ENCODE peak calls at places on chromosome 9, in ten cellular contexts. A is body of pancreas; H is ovary; D is heart right ventricle; B is left ventricle myocardium inferior; W is prostate gland; O is tibial nerve; M is kidney; T is effector memory CD4-positive, alpha-beta T cell; Y is cardiac muscle cell. P is an unnamed sample.

GRCh38 chr9:14424983-14425382 is 111.0 kb upstream of the NFIB start:
- DNase-seq in M (no peak), T (no peak), O (no peak), A (no peak), Y (peak; percentile 55), W (no peak), H (no peak), B (no peak), D (no peak), P (no peak)

GRCh38 chr9:121216406-121216805 is 14.7 kb upstream of the RAB14 start:
- DNase-seq in Y (no peak), B (no peak), H (no peak), O (no peak), W (no peak), A (no peak), M (no peak), T (no peak), D (no peak), P (no peak)

GRCh38 chr9:131669234-131670172 is 70.4 kb downstream of the RAPGEF1 start:
- DNase-seq in Y (peak; percentile 26), O (no peak), B (no peak), H (no peak), T (no peak), A (no peak), M (no peak), D (no peak), W (no peak), P (no peak)

GRCh38 chr9:131482343-131483006 is 20.2 kb upstream of the POMT1 start:
- DNase-seq in W (no peak), H (no peak), A (no peak), T (no peak), B (no peak), Y (no peak), O (no peak), D (no peak), M (no peak), P (no peak)

GRCh38 chr9:68851657-68852056 is 146.6 kb downstream of the PIP5K1B start:
- DNase-seq in B (no peak), H (no peak), A (no peak), W (no peak), O (no peak), Y (peak; percentile 2), D (no peak), M (no peak), T (no peak), P (no peak)

GRCh38 chr9:26744362-26744965 is 148.1 kb downstream of the CAAP1 start:
- DNase-seq in Y (peak; percentile 54), B (no peak), D (no peak), W (no peak), T (no peak), A (no peak), H (no peak), M (no peak), O (no peak), P (no peak)

GRCh38 chr9:107710988-107711387 is 221.4 kb upstream of the KLF4 start:
- DNase-seq in B (no peak), H (no peak), W (no peak), M (no peak), A (no peak), O (no peak), D (no peak), Y (no peak), T (no peak), P (no peak)

GRCh38 chr9:120571443-120572257 is 8.3 kb downstream of the CDK5RAP2 start:
- DNase-seq in A (peak; percentile 71), O (no peak), Y (peak; percentile 51), W (peak; percentile 89), H (peak; percentile 69), D (peak; percentile 64), B (peak; percentile 67), T (no peak), M (no peak), P (no peak)

GRCh38 chr9:120344230-120344629 is 235.7 kb downstream of the CDK5RAP2 start:
- DNase-seq in M (no peak), O (no peak), Y (peak; percentile 80), B (no peak), W (no peak), A (no peak), H (no peak), T (no peak), D (no peak), P (no peak)

GRCh38 chr9:120932086-120932818 is 5.7 kb upstream of the TRAF1 start:
- DNase-seq in Y (no peak), T (no peak), M (no peak), W (no peak), A (no peak), H (no peak), D (no peak), O (no peak), B (no peak), P (no peak)

GRCh38 chr9:75185585-75186170 is 97.4 kb downstream of the OSTF1 start:
- DNase-seq in Y (peak; percentile 56), O (no peak), T (no peak), W (peak; percentile 13), D (no peak), B (no peak), H (no peak), M (no peak), A (peak; percentile 47), P (peak; percentile 18)

GRCh38 chr9:89577363-89577762 is 27.4 kb upstream of the GADD45G start:
- DNase-seq in M (no peak), B (no peak), D (no peak), H (no peak), W (no peak), T (no peak), A (no peak), O (no peak), Y (no peak), P (no peak)

GRCh38 chr9:110146371-110146770 is 61.6 kb downstream of the C9orf152 start:
- DNase-seq in O (no peak), Y (no peak), W (no peak), B (no peak), M (no peak), H (no peak), A (no peak), T (no peak), D (no peak), P (no peak)
- H3K4me1 ChIP-seq in O (peaks cover 39% of the 10 kb centered on the region), Y (peaks cover 26% of the 10 kb centered on the region), W (no peaks in the 10 kb centered on the region), B (peaks cover 100% of the 10 kb centered on the region), M (peaks cover 8% of the 10 kb centered on the region), H (peaks cover 10% of the 10 kb centered on the region), A (peaks cover 15% of the 10 kb centered on the region), T (peaks cover 6% of the 10 kb centered on the region), D (peaks cover 91% of the 10 kb centered on the region), P (peaks cover 29% of the 10 kb centered on the region)

DNA sequence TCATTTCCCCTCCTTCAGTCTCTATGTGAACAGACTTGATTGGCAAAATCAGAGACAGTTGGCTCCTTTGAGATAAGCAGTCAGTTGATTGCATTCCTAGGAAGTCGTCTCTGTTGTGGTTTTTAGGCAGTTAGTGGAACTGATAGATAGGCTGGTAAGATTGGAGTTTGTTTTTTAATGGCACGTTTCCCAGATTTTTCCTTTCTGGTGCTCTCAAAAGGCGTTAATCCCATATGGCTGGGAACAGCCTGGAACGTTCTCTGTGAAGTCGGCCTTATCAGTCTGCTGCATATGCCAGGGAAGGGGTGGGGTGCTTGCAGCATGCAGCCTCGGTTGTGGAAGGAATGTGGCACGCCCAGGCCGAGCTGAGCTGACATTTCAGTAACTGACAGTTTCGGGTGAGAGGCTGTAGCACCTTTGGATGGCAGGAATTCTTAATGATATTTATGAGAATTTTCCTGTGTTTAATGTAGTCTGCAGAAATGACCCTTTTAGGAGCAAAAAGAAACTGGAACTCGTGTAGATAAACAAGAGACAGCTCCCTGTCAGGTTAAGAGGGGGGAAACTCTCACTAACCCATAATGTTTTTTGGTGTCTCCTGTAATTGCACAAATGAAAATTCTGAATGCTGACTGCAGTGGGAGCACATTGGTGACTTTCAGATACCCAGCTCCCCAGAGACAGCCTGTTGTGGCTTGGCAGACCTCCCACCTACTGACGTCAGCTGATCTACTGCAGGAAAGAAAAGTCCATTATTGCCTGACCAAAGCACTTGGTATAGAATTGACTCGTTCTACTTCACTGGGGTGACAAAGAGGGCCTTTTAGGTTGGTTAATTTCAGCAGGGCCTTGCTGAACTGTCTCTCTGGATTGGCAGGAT is 6.3 kb downstream of the SPTAN1 start:
- DNase-seq in A (peak; percentile 87), H (peak; percentile 83), O (peak; percentile 84), T (peak; percentile 24), M (peak; percentile 93), B (peak; percentile 86), Y (peak; percentile 93), W (peak; percentile 72), D (peak; percentile 79), P (peak; percentile 25)
- H3K27ac ChIP-seq in A (peak overlapping the region; percentile 69), H (peak overlapping the region; percentile 29), O (peak overlapping the region; percentile 63), T (peak overlapping the region; percentile 37), M (peak overlapping the region; percentile 95), B (peak overlapping the region; percentile 100), Y (peak overlapping the region; percentile 69), W (peak overlapping the region; percentile 57), D (peak overlapping the region; percentile 80), P (no peak overlapping the region)

DNA sequence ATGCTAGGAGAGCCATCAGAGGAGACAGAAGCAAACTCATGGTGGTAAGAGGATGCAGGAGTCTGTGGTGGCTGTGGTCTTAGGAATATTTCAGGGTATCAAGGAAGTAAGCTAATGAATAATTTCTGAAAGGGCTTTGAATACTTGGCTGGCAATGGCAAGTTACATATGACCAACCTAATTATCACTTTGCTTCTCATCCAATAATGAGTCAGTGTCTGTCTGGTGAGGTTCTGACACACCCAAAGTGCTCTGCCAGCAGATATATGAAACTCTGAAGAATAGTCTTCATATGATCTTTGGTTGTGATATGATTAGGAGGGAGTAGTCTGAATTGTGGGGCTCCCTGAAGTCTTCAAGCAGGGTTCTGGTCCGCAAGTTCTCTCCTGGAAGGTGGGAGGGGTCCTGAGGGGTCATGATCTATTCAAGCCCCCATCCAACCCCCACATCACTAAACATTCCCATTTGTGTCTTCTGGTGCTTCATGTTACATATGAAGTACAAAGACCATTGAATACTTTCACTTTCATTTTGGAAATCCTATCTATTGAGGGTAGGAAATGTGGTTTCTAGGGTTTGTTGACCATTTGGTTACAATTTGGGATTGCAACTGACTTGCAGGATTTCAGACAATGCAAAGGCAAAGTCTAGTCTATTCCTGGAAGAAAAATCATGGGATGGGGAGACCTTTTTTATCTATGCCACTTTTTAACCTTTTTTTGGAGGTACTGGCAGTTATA is 199.9 kb upstream of the CDKN2B start:
- DNase-seq in M (no peak), A (no peak), D (no peak), Y (no peak), H (no peak), T (no peak), W (no peak), O (no peak), B (no peak), P (no peak)
- H3K4me1 ChIP-seq in M (no peaks in the 10 kb centered on the region), A (no peaks in the 10 kb centered on the region), D (peaks cover 13% of the 10 kb centered on the region), Y (no peaks in the 10 kb centered on the region), H (no peaks in the 10 kb centered on the region), T (peaks cover 4% of the 10 kb centered on the region), W (no peaks in the 10 kb centered on the region), O (peaks cover 20% of the 10 kb centered on the region), B (peaks cover 17% of the 10 kb centered on the region), P (peaks cover 7% of the 10 kb centered on the region)

GRCh38 chr9:85742630-85742928 is 825 bp upstream of the AGTPBP1 start:
- DNase-seq in B (no peak), D (no peak), H (no peak), T (no peak), O (no peak), A (no peak), Y (peak; percentile 73), M (no peak), W (no peak), P (no peak)
- H3K27ac ChIP-seq in B (peak overlapping the region; percentile 87), D (peak overlapping the region; percentile 97), H (no peak overlapping the region), T (peak overlapping the region; percentile 71), O (peak overlapping the region; percentile 84), A (peak overlapping the region; percentile 97), Y (peak overlapping the region; percentile 72), M (peak overlapping the region; percentile 29), W (peak overlapping the region; percentile 77), P (peak overlapping the region; percentile 66)

P was measured in CD8-positive, alpha-beta memory T cell.